ENCODE peak calls at places on chromosomes 1 and 21, in seven cellular contexts. One of them, this sample, is unnamed.

GRCh38 chr1:230381049-230381467 is 45.1 kb downstream of the PGBD5 start:
- DNase-seq in fibroblast of lung: no peak
- DNase-seq in astrocyte of the spinal cord: no peak
- DNase-seq in left lung: no peak
- DNase-seq in neural crest cell: no peak
- DNase-seq in Caco-2: peak
- DNase-seq in prostate gland: peak
- DNase-seq in this sample: no peak

GRCh38 chr1:54012862-54013261 is 5.1 kb downstream of the LDLRAD1 start:
- DNase-seq in Caco-2: no peak
- DNase-seq in fibroblast of lung: no peak
- DNase-seq in astrocyte of the spinal cord: no peak
- DNase-seq in neural crest cell: no peak
- DNase-seq in left lung: no peak
- DNase-seq in prostate gland: no peak
- DNase-seq in this sample: no peak

GRCh38 chr1:220094016-220094911 is at the start of gene IARS2:
- DNase-seq in astrocyte of the spinal cord: peak
- DNase-seq in neural crest cell: peak
- DNase-seq in Caco-2: peak
- DNase-seq in left lung: peak
- DNase-seq in fibroblast of lung: peak
- DNase-seq in prostate gland: peak
- DNase-seq in this sample: peak

GRCh38 chr1:26327956-26328362 is 10.2 kb downstream of the CD52 start:
- DNase-seq in left lung: no peak
- DNase-seq in fibroblast of lung: no peak
- DNase-seq in neural crest cell: no peak
- DNase-seq in prostate gland: peak
- DNase-seq in Caco-2: no peak
- DNase-seq in astrocyte of the spinal cord: no peak
- DNase-seq in this sample: no peak

GRCh38 chr1:15525043-15525958 is 1.3 kb upstream of the CASP9 start:
- DNase-seq in fibroblast of lung: peak
- DNase-seq in astrocyte of the spinal cord: peak
- DNase-seq in prostate gland: no peak
- DNase-seq in neural crest cell: no peak
- DNase-seq in Caco-2: no peak
- DNase-seq in left lung: no peak
- DNase-seq in this sample: peak

GRCh38 chr1:110639724-110640386 is 33.7 kb upstream of the KCNA2 start:
- DNase-seq in left lung: no peak
- DNase-seq in fibroblast of lung: no peak
- DNase-seq in neural crest cell: no peak
- DNase-seq in astrocyte of the spinal cord: no peak
- DNase-seq in Caco-2: no peak
- DNase-seq in prostate gland: no peak
- DNase-seq in this sample: peak

GRCh38 chr21:45299864-45300785 is 12.4 kb upstream of the POFUT2 start:
- DNase-seq in fibroblast of lung: peak
- DNase-seq in Caco-2: no peak
- DNase-seq in astrocyte of the spinal cord: peak
- DNase-seq in left lung: peak
- DNase-seq in neural crest cell: no peak
- DNase-seq in prostate gland: no peak
- DNase-seq in this sample: no peak

GRCh38 chr1:162133566-162133965 is 64.1 kb downstream of the NOS1AP start:
- DNase-seq in neural crest cell: no peak
- DNase-seq in Caco-2: no peak
- DNase-seq in prostate gland: no peak
- DNase-seq in fibroblast of lung: peak
- DNase-seq in astrocyte of the spinal cord: no peak
- DNase-seq in left lung: no peak
- DNase-seq in this sample: no peak

GRCh38 chr1:154895779-154896178 is 25.7 kb upstream of the KCNN3 start:
- DNase-seq in astrocyte of the spinal cord: no peak
- DNase-seq in left lung: no peak
- DNase-seq in neural crest cell: no peak
- DNase-seq in Caco-2: no peak
- DNase-seq in prostate gland: no peak
- DNase-seq in fibroblast of lung: no peak
- DNase-seq in this sample: no peak

GRCh38 chr1:242129103-242129502 is 130.2 kb upstream of the MAP1LC3C start:
- DNase-seq in astrocyte of the spinal cord: peak
- DNase-seq in neural crest cell: no peak
- DNase-seq in prostate gland: no peak
- DNase-seq in left lung: no peak
- DNase-seq in Caco-2: no peak
- DNase-seq in fibroblast of lung: no peak
- DNase-seq in this sample: peak

GRCh38 chr1:110173466-110174117 is 23.3 kb downstream of the SLC6A17 start:
- DNase-seq in astrocyte of the spinal cord: no peak
- DNase-seq in prostate gland: no peak
- DNase-seq in fibroblast of lung: no peak
- DNase-seq in neural crest cell: no peak
- DNase-seq in Caco-2: no peak
- DNase-seq in left lung: no peak
- DNase-seq in this sample: no peak

GRCh38 chr1:223216074-223216473 is 73.0 kb upstream of the TLR5 start:
- DNase-seq in fibroblast of lung: no peak
- DNase-seq in prostate gland: no peak
- DNase-seq in neural crest cell: no peak
- DNase-seq in left lung: no peak
- DNase-seq in Caco-2: no peak
- DNase-seq in astrocyte of the spinal cord: no peak
- DNase-seq in this sample: no peak

GRCh38 chr21:20701235-20701634 is 297.0 kb upstream of the NCAM2 start:
- DNase-seq in left lung: no peak
- DNase-seq in fibroblast of lung: no peak
- DNase-seq in Caco-2: no peak
- DNase-seq in prostate gland: no peak
- DNase-seq in astrocyte of the spinal cord: no peak
- DNase-seq in neural crest cell: no peak
- DNase-seq in this sample: no peak

GRCh38 chr1:86951430-86951829 is 37.0 kb downstream of the HS2ST1 start:
- DNase-seq in neural crest cell: no peak
- DNase-seq in fibroblast of lung: peak
- DNase-seq in Caco-2: no peak
- DNase-seq in prostate gland: no peak
- DNase-seq in left lung: no peak
- DNase-seq in astrocyte of the spinal cord: no peak
- DNase-seq in this sample: no peak

GRCh38 chr1:153505576-153505975 is 30.2 kb downstream of the S100A6 start:
- DNase-seq in left lung: no peak
- DNase-seq in astrocyte of the spinal cord: no peak
- DNase-seq in prostate gland: no peak
- DNase-seq in neural crest cell: no peak
- DNase-seq in fibroblast of lung: peak
- DNase-seq in Caco-2: no peak
- DNase-seq in this sample: no peak

GRCh38 chr1:23111600-23112535 is 56.8 kb downstream of the LUZP1 start:
- DNase-seq in astrocyte of the spinal cord: no peak
- DNase-seq in fibroblast of lung: no peak
- DNase-seq in prostate gland: no peak
- DNase-seq in neural crest cell: no peak
- DNase-seq in left lung: no peak
- DNase-seq in Caco-2: no peak
- DNase-seq in this sample: no peak

GRCh38 chr1:22808186-22808845 is 97.7 kb downstream of the EPHB2 start:
- DNase-seq in astrocyte of the spinal cord: peak
- DNase-seq in neural crest cell: no peak
- DNase-seq in prostate gland: no peak
- DNase-seq in left lung: no peak
- DNase-seq in fibroblast of lung: peak
- DNase-seq in Caco-2: no peak
- DNase-seq in this sample: peak

GRCh38 chr21:46317710-46318463 is 5.8 kb downstream of the C21orf58 start:
- DNase-seq in astrocyte of the spinal cord: no peak
- DNase-seq in left lung: peak
- DNase-seq in neural crest cell: no peak
- DNase-seq in prostate gland: no peak
- DNase-seq in Caco-2: no peak
- DNase-seq in fibroblast of lung: no peak
- DNase-seq in this sample: no peak

GRCh38 chr21:42830456-42831455 is 48.6 kb downstream of the WDR4 start:
- DNase-seq in prostate gland: no peak
- DNase-seq in left lung: no peak
- DNase-seq in fibroblast of lung: no peak
- DNase-seq in neural crest cell: no peak
- DNase-seq in Caco-2: no peak
- DNase-seq in astrocyte of the spinal cord: no peak
- DNase-seq in this sample: no peak

GRCh38 chr21:33232640-33233039 is 2.9 kb downstream of the IFNAR2 start:
- DNase-seq in fibroblast of lung: no peak
- DNase-seq in neural crest cell: no peak
- DNase-seq in prostate gland: no peak
- DNase-seq in left lung: no peak
- DNase-seq in Caco-2: no peak
- DNase-seq in astrocyte of the spinal cord: no peak
- DNase-seq in this sample: no peak

DNA sequence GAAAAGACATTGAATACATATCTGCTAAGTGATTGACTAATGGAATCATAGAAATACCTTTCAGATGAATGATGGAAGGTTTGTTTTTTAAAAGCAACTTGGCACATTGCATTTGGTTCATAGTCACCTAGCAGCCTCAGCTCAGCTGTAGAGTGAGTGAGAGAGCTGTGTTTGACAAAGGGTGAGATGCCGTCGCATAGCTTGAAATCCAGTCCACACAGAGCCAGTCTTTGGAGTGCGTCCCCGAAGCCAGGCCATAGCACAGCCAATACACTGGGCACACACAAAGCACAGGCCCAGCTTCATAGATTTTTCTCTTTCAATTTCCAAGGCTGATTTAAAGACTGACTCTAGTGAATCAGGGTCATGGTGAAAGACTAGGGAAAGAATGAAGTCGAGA is 101.0 kb upstream of the IRF2BP2 start:
- DNase-seq in left lung: no peak
- DNase-seq in Caco-2: no peak
- DNase-seq in astrocyte of the spinal cord: no peak
- DNase-seq in neural crest cell: no peak
- DNase-seq in prostate gland: no peak
- DNase-seq in fibroblast of lung: no peak
- DNase-seq in this sample: no peak
- TF ChIP-seq CTCF in left lung: no peak
- TF ChIP-seq CTCF in Caco-2: no peak
- TF ChIP-seq CTCF in astrocyte of the spinal cord: no peak
- TF ChIP-seq CTCF in neural crest cell: no peak
- TF ChIP-seq CTCF in prostate gland: no peak
- TF ChIP-seq CTCF in fibroblast of lung: no peak
- TF ChIP-seq CTCF in this sample: no peak

GRCh38 chr1:214551436-214552173 is at the start of gene PTPN14:
- DNase-seq in left lung: peak
- DNase-seq in neural crest cell: peak
- DNase-seq in Caco-2: peak
- DNase-seq in prostate gland: peak
- DNase-seq in fibroblast of lung: peak
- DNase-seq in astrocyte of the spinal cord: peak
- DNase-seq in this sample: peak
- TF ChIP-seq CTCF in left lung: no peak
- TF ChIP-seq CTCF in neural crest cell: peak
- TF ChIP-seq CTCF in Caco-2: peak
- TF ChIP-seq CTCF in prostate gland: no peak
- TF ChIP-seq CTCF in fibroblast of lung: peak
- TF ChIP-seq CTCF in astrocyte of the spinal cord: peak
- TF ChIP-seq CTCF in this sample: peak

DNA sequence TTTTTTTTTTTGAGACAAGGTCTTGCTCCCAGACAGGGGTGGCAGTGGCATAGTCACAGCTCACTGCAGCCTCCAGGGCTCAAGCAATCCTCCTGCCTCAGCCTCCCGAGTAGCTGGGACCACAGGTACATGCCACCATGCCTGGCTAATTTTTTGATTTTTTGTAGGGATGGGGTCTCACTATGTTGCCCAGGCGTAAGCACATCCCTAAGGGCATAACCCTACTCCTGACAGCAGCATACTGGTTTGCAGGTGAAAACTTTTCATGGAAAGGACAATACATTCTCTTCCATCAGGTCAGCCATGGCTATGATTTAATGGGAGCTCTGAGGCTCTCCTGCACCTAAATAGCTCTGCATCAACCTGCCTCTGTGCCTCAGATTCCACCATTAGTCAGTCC is 29.4 kb downstream of the UBIAD1 start:
- DNase-seq in prostate gland: no peak
- DNase-seq in astrocyte of the spinal cord: no peak
- DNase-seq in fibroblast of lung: no peak
- DNase-seq in neural crest cell: no peak
- DNase-seq in Caco-2: no peak
- DNase-seq in left lung: no peak
- DNase-seq in this sample: no peak
- TF ChIP-seq CTCF in prostate gland: no peak
- TF ChIP-seq CTCF in astrocyte of the spinal cord: no peak
- TF ChIP-seq CTCF in fibroblast of lung: no peak
- TF ChIP-seq CTCF in neural crest cell: no peak
- TF ChIP-seq CTCF in Caco-2: no peak
- TF ChIP-seq CTCF in left lung: no peak
- TF ChIP-seq CTCF in this sample: no peak

GRCh38 chr1:68442006-68442405 is 7.7 kb downstream of the RPE65 start:
- DNase-seq in astrocyte of the spinal cord: no peak
- DNase-seq in Caco-2: peak
- DNase-seq in fibroblast of lung: no peak
- DNase-seq in neural crest cell: no peak
- DNase-seq in prostate gland: no peak
- DNase-seq in left lung: no peak
- DNase-seq in this sample: no peak

GRCh38 chr1:68448365-68448764 is 1.4 kb downstream of the RPE65 start:
- DNase-seq in prostate gland: no peak
- DNase-seq in left lung: no peak
- DNase-seq in astrocyte of the spinal cord: no peak
- DNase-seq in Caco-2: no peak
- DNase-seq in fibroblast of lung: no peak
- DNase-seq in neural crest cell: no peak
- DNase-seq in this sample: no peak

GRCh38 chr1:68438310-68438709 is 11.4 kb downstream of the RPE65 start:
- DNase-seq in fibroblast of lung: no peak
- DNase-seq in astrocyte of the spinal cord: no peak
- DNase-seq in neural crest cell: no peak
- DNase-seq in left lung: no peak
- DNase-seq in Caco-2: no peak
- DNase-seq in prostate gland: no peak
- DNase-seq in this sample: no peak

DNA sequence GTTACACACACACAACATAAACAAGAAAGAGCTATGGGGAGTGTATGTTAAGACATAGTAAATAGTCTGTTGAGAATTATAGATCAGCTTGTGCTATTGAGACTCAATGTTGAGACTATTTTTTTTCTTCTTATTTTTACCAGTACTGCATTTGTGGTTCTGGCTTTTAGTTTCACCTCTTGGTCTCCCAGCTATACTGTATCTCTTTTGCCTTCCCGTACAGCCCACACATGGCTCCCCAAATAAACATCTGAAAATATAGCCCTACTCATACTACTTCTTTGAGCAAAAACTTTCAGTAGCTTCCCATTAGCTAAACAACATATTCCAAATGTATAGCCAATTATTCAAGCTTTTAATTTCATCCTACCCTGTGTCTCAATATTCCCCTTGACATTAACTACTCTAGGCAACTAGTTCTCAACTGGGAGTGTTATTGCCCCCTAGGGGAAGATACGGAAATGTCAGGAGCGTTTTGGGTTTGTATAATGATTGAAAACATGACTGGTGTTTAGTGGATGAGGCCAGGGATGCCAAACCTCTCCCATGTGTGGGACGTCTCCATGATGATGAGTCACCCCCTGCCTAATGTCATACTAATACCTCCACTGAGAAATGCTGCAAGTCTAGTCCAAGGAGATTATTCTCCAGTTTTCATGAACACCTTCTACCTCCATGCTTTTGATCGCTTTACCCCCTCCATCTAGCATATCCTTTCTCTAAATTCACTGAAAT is 6.8 kb downstream of the RPE65 start:
- DNase-seq in neural crest cell: peak
- DNase-seq in astrocyte of the spinal cord: peak
- DNase-seq in fibroblast of lung: peak
- DNase-seq in Caco-2: peak
- DNase-seq in prostate gland: no peak
- DNase-seq in left lung: no peak
- DNase-seq in this sample: peak
- TF ChIP-seq CTCF in neural crest cell: peak
- TF ChIP-seq CTCF in astrocyte of the spinal cord: peak
- TF ChIP-seq CTCF in fibroblast of lung: peak
- TF ChIP-seq CTCF in Caco-2: peak
- TF ChIP-seq CTCF in prostate gland: no peak
- TF ChIP-seq CTCF in left lung: peak
- TF ChIP-seq CTCF in this sample: peak